ENCODE peak calls at places on chromosome 22, in six cellular contexts. R is astrocyte of the spinal cord, W is psoas muscle, F is brain microvascular endothelial cell, I is heart left ventricle, N is fibroblast of lung. D is an unnamed sample.

GRCh38 chr22:25582946-25583345 is 18.5 kb downstream of the GRK3 start:
- DNase-seq in I (no peak), W (no peak), F (no peak), R (no peak), N (peak; percentile 67), D (no peak)

GRCh38 chr22:19990609-19991394 is 25.8 kb downstream of the ARVCF start:
- DNase-seq in W (peak; percentile 7), N (no peak), I (no peak), F (no peak), R (no peak), D (no peak)

GRCh38 chr22:26708256-26709009 is 51.0 kb downstream of the MIAT start:
- DNase-seq in W (no peak), N (peak; percentile 35), F (no peak), I (no peak), R (no peak), D (no peak)

GRCh38 chr22:26589845-26590524 is at the start of gene TPST2:
- DNase-seq in N (peak; percentile 65), I (peak; percentile 80), W (peak; percentile 81), F (peak; percentile 38), R (peak; percentile 77), D (peak; percentile 19)

GRCh38 chr22:32775957-32776356 is 25.5 kb upstream of the TIMP3 start:
- DNase-seq in W (no peak), F (no peak), I (no peak), N (no peak), R (no peak), D (no peak)

GRCh38 chr22:20437253-20438065 is at the start of gene SCARF2:
- DNase-seq in F (no peak), N (peak; percentile 73), R (peak; percentile 64), I (peak; percentile 58), W (peak; percentile 71), D (peak; percentile 26)

GRCh38 chr22:22857607-22858558 is 29.7 kb upstream of the IGLL5 start:
- DNase-seq in N (no peak), R (no peak), W (no peak), F (no peak), I (no peak), D (no peak)

GRCh38 chr22:31607696-31608095 is 54.3 kb downstream of the PISD start:
- DNase-seq in I (no peak), F (no peak), N (no peak), W (no peak), R (no peak), D (no peak)

GRCh38 chr22:39266398-39267030 is 21.7 kb upstream of the PDGFB start:
- DNase-seq in N (peak; percentile 33), F (peak; percentile 22), R (no peak), I (no peak), W (no peak), D (no peak)

GRCh38 chr22:17116931-17117330 is 4.2 kb downstream of the TMEM121B start:
- DNase-seq in W (no peak), N (no peak), I (no peak), F (no peak), R (no peak), D (no peak)

GRCh38 chr22:23053051-23053707 is 17.1 kb upstream of the GNAZ start:
- DNase-seq in W (no peak), F (no peak), N (no peak), R (no peak), I (no peak), D (no peak)

GRCh38 chr22:19419464-19420178 is 11.9 kb downstream of the HIRA start:
- DNase-seq in R (no peak), I (no peak), F (no peak), N (no peak), W (no peak), D (no peak)

GRCh38 chr22:27387561-27387960 is 414.0 kb downstream of the MN1 start:
- DNase-seq in R (no peak), I (no peak), N (no peak), W (no peak), F (no peak), D (no peak)

DNA sequence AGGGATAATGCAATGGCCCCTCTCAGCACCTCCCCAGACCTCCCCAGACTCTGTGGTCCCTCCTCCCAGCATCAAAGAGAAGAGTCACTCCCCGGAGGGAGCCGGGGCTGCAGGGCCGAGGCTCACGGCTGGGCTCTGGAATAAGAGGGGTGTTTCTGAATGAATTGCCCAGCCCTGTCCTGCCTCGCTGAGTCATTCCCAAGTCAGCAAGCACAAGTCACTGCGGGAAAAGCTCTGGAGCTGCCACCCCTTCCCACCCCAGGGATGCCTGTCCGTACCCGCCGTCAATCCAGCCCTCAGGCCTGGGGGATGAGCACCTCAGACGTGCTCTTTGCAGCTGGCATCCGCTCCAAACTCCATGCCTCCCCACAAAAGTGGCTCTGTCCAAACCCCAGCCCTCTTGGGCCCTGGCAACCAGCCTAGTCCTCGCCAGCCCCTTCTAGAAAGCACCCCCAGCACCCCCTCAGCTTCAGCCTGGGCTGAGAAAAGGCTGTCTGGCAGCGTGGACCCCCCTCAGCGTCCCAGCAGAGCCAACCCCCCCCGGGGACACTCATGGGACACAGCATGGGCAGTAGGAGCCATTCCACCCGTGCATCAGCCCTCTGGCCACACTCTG is 22.7 kb downstream of the CELSR1 start:
- DNase-seq in R (peak; percentile 59), N (peak; percentile 83), W (no peak), F (peak; percentile 55), I (peak; percentile 6), D (no peak)
- H3K4me3 ChIP-seq in R (no peak overlapping the region), N (no peak overlapping the region), W (no peak overlapping the region), F (no peak overlapping the region), I (no peak overlapping the region), D (no peak overlapping the region)

DNA sequence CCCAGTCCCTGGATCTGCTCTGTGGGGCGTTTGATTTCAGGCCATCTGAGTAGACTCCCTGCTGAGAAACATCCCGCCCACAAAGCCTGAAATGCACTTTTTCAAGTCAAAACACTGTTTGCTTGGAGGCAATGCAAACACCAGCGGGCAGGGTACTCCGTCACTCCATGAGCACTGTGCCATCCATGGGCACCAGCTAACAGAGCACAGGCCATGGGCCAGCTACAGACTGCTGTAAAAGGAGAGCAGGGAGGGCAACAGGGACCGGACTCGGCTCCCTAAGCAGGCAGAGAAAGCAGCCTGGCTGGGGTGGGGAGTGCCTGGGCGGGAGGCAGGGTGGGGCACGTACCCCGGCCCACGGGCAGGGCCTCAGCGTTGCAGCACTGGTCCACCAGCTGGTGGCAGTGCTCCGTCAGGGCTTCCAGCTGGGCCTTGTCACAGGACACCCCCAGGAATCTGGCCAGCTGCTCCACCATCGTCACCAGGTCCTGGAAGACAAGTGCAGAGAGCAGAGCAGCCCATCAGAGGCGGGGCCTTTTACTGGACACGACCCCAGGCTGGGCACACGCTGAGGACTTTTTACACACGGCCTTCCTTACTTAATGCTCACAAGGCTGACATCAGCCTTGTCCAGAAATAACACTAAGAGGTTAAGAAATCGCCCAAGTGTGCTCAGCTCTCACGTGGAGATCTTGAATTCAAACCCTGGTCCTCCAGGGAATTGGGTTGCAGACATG is 16.8 kb upstream of the EFCAB6 start:
- DNase-seq in F (peak; percentile 4), I (peak; percentile 88), R (peak; percentile 29), W (peak; percentile 86), N (peak; percentile 30), D (no peak)
- TF ChIP-seq CTCF in F (peak; percentile 19), I (peak; percentile 69), R (peak; percentile 28), W (peak; percentile 37), N (peak; percentile 27), D (no peak)

DNA sequence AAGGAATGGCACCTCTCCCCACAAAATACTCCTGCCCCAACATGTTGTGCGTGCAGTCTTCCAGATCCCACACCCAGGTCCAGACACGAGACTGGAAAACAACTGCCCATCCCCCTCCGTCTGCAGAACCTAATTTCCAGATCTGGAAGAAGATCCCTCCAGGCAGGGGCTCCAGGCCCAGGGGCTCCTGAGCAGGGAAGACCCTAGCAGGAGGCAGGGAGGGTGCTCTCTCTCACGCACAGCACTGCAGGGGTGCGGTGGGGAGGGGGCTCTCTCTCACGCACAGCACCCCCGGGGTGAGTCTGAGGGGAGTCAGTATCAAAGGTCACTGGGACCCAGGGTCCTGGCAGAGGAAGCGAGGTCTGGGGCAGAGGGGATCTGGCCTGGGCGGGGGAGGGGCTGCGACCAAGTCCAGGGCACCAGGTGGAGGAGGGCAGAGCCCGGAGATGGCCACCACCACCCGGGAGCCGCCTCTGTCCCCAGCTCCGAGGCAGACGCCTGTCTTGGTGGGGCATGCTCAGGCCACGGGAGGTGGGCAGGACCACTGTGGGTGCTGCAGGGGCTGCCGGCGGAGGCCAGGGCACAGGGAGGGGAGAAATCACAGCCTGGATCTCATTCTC is 1.7 kb downstream of the MLC1 start:
- DNase-seq in W (no peak), N (no peak), I (no peak), F (no peak), R (no peak), D (no peak)
- H3K4me3 ChIP-seq in W (no peak overlapping the region), N (no peak overlapping the region), I (no peak overlapping the region), F (no peak overlapping the region), R (no peak overlapping the region), D (no peak overlapping the region)

GRCh38 chr22:30423959-30424380 is 1.6 kb upstream of the MTFP1 start:
- DNase-seq in N (peak; percentile 99), W (peak; percentile 99), R (peak; percentile 100), F (peak; percentile 99), I (peak; percentile 99), D (peak; percentile 99)

GRCh38 chr22:30425327-30425615 is 297 bp upstream of the MTFP1 start:
- DNase-seq in N (no peak), I (no peak), F (no peak), W (no peak), R (no peak), D (no peak)

GRCh38 chr22:30424471-30425326 is 869 bp upstream of the MTFP1 start:
- DNase-seq in W (no peak), F (peak; percentile 37), N (no peak), I (no peak), R (no peak), D (no peak)

GRCh38 chr22:30426395-30427353 is 1.1 kb downstream of the MTFP1 start:
- DNase-seq in R (peak; percentile 78), N (peak; percentile 64), I (peak; percentile 85), W (peak; percentile 81), F (peak; percentile 75), D (no peak)

GRCh38 chr22:30425616-30426394 is at the start of gene MTFP1:
- DNase-seq in F (peak; percentile 56), W (peak; percentile 67), N (peak; percentile 67), R (peak; percentile 65), I (peak; percentile 72), D (no peak)
- TF ChIP-seq CTCF in F (peak; percentile 23), W (no peak), N (no peak), R (no peak), I (peak; percentile 13), D (peak; percentile 5)

GRCh38 chr22:40521046-40521445 is 115.5 kb downstream of the MRTFA start:
- DNase-seq in R (no peak), F (no peak), I (no peak), N (no peak), W (no peak), D (no peak)

GRCh38 chr22:40518840-40519239 is 117.7 kb downstream of the MRTFA start:
- DNase-seq in I (no peak), F (no peak), W (no peak), N (no peak), R (no peak), D (no peak)

GRCh38 chr22:40519948-40520331 is 116.6 kb downstream of the MRTFA start:
- DNase-seq in I (no peak), N (no peak), F (no peak), W (no peak), R (no peak), D (no peak)

GRCh38 chr22:40520562-40520961 is 116.0 kb downstream of the MRTFA start:
- DNase-seq in R (no peak), I (no peak), F (no peak), W (no peak), N (no peak), D (no peak)

GRCh38 chr22:40519284-40519947 is 117.1 kb downstream of the MRTFA start:
- DNase-seq in F (no peak), I (no peak), N (no peak), R (no peak), W (no peak), D (no peak)
- H3K4me3 ChIP-seq in F (no peak overlapping the region), I (no peak overlapping the region), N (no peak overlapping the region), R (no peak overlapping the region), W (no peak overlapping the region), D (no peak overlapping the region)

D was measured in astrocyte of the cerebellum.